ENCODE peak calls at places on chromosomes 2 and 18, in four cellular contexts. A, D, C and Q are unnamed samples. For H3K4me1, the result is how much of the 10 kb centered on the place peaks cover.

GRCh38 chr2:55168221-55169154 is 63.6 kb downstream of the CLHC1 start:
- DNase-seq in A (peak), D (peak), C (peak), Q (peak)

GRCh38 chr18:20971886-20972267 is 139.7 kb downstream of the ROCK1 start:
- DNase-seq in A (peak), D (peak), C (peak), Q (peak)

GRCh38 chr2:8241317-8241716 is 440.5 kb upstream of the ID2 start:
- DNase-seq in A (no peak), D (no peak), C (no peak), Q (no peak)

GRCh38 chr18:54392621-54393023 is 34.9 kb downstream of the C18orf54 start:
- DNase-seq in A (peak), D (peak), C (peak), Q (peak)

GRCh38 chr18:54532222-54532621 is 58.8 kb upstream of the DYNAP start:
- DNase-seq in A (no peak), D (no peak), C (no peak), Q (no peak)

GRCh38 chr2:16112972-16113560 is 172.7 kb downstream of the MYCN start:
- DNase-seq in A (no peak), D (no peak), C (no peak), Q (no peak)

GRCh38 chr18:36314098-36314497 is 16.6 kb downstream of the FHOD3 start:
- DNase-seq in A (peak), D (no peak), C (no peak), Q (no peak)

GRCh38 chr2:240203031-240203841 is 62.8 kb upstream of the OTOS start:
- DNase-seq in A (no peak), D (no peak), C (peak), Q (no peak)

GRCh38 chr2:206766057-206766930 is 888 bp downstream of the FASTKD2 start:
- DNase-seq in A (no peak), D (no peak), C (peak), Q (no peak)

GRCh38 chr2:212721026-212721451 is 182.4 kb upstream of the ERBB4 start:
- DNase-seq in A (no peak), D (no peak), C (no peak), Q (no peak)

GRCh38 chr2:241033994-241034393 is 35.6 kb downstream of the SNED1 start:
- DNase-seq in A (no peak), D (no peak), C (no peak), Q (no peak)

GRCh38 chr2:219142329-219142728 is 18.3 kb downstream of the NHEJ1 start:
- DNase-seq in A (peak), D (peak), C (no peak), Q (peak)

GRCh38 chr2:213214209-213214608 is 62.8 kb upstream of the IKZF2 start:
- DNase-seq in A (no peak), D (no peak), C (no peak), Q (no peak)

GRCh38 chr2:33085646-33086045 is 138.9 kb downstream of the LTBP1 start:
- DNase-seq in A (peak), D (no peak), C (no peak), Q (no peak)

GRCh38 chr2:170816499-170817246 is at the start of gene GAD1:
- DNase-seq in A (peak), D (peak), C (peak), Q (peak)

DNA sequence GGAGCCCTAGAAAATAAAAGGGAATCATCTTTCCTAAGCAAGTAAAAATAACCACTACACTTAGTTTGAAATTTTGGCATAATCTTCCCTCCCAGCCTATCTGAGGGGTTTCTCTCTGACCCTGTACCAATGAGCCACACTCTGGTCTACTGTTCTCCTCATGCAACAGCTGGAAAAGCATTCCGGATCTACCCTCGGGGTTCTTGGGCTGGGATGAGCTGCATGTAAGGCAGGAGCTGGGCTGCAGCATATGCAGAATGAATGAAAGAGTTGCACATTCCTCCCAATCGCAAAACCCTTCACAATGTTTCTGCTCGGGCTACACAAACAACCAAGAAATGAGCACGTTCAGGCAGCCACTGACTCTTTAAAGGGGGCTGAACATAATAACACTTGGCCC is 180.2 kb upstream of the ZFP36L2 start:
- DNase-seq in A (no peak), D (no peak), C (no peak), Q (no peak)
- H3K4me1 ChIP-seq in A (under half), D (under half), C (under half), Q (under half)

GRCh38 chr18:59267511-59268126 is 5.6 kb downstream of the RAX start:
- DNase-seq in A (peak), D (no peak), C (peak), Q (no peak)
- TF ChIP-seq EZH2 in A (peak), D (no peak), C (peak), Q (no peak)

GRCh38 chr2:120881981-120882788 is 146.5 kb downstream of the GLI2 start:
- DNase-seq in A (no peak), D (no peak), C (no peak), Q (no peak)

GRCh38 chr2:120877409-120877808 is 141.7 kb downstream of the GLI2 start:
- DNase-seq in A (no peak), D (no peak), C (no peak), Q (no peak)

GRCh38 chr2:120878970-120879369 is 143.3 kb downstream of the GLI2 start:
- DNase-seq in A (no peak), D (no peak), C (peak), Q (no peak)

GRCh38 chr2:120880381-120880780 is 144.7 kb downstream of the GLI2 start:
- DNase-seq in A (no peak), D (no peak), C (no peak), Q (no peak)

DNA sequence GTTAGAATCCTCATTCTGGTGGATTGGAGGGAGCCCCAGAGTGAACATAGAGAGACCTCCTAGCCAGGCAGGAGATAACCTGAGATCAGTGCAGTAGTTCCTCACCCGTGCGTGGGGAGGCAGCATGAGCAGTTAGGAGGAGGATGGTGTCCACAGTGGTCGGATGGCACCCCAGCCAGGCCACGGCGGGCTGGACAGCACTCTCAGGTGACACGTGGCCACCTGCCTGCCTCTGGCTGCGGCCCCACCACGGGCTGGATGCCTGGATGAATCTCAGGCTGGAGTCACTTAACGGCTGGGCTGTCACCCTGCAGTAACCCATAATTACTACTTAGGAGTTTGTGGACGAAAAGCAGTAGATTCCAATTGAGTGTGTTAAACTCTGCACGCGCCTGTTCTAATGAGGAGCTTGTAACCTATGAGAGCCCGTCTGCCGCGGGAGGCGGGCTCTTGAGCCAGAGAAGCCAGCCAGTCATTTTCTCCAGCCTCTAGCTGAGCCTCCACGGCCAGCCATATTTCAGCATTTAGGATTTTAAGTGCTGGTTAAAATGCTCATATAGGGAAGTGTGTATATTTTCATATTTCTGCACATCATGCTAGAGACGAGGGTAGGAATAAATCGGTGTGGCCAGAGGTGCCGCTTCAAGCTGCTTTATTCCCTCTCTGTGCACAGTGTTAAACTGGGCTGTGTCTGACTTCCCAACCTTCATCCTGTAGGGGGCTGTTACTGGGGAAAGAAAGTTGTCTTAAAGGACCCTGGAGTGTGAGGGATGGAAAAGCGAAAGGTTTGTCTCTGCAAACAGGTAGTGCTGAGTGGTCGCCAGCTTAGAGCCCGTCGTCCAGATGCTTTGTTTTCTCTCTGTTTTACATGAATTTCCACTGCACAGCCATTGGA is 144.0 kb downstream of the GLI2 start:
- DNase-seq in A (no peak), D (no peak), C (peak), Q (no peak)
- TF ChIP-seq EZH2phosphoT487 in A (no peak), D (no peak), C (no peak), Q (no peak)

GRCh38 chr2:235026137-235026536 is 74.3 kb downstream of the SH3BP4 start:
- DNase-seq in A (peak), D (peak), C (no peak), Q (peak)
- H3K4me1 ChIP-seq in A (half or more), D (half or more), C (under half), Q (half or more)

GRCh38 chr2:216633616-216634316 is 546 bp downstream of the IGFBP2 start:
- DNase-seq in A (peak), D (no peak), C (no peak), Q (peak)
- TF ChIP-seq EZH2 in A (no peak), D (no peak), C (no peak), Q (peak)

GRCh38 chr2:27222407-27222806 is 5.2 kb downstream of the CAD start:
- DNase-seq in A (no peak), D (no peak), C (no peak), Q (no peak)
- TF ChIP-seq EZH2phosphoT487 in A (no peak), D (no peak), C (no peak), Q (no peak)

DNA sequence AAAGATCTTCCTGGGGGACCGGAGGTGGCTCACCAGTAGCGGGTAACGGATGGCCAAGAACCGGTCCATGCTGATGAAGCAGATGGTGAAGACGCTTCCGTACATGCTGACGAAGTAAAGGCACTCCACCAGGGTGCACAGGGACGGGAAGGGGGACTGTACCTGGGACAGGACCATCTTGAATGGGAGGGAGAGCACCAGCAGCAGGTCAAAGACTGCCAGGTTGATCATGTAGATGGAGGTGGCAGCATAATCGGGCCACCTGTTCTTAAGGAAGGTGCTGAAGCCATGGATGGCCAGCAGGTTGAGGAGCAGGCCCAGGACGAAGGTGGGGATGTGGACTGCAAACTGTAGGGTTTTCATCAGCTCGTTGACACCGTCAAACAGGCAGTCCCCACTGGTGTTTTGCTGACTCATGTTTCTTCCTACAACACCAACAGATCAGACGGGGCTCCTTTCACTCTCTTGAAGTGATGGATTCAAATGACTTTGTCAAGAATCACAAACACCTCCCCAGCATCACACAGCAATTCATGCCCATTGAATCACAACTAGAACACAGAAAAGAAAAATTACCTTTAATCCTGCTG is 14.4 kb downstream of the GPR55 start:
- DNase-seq in A (no peak), D (no peak), C (no peak), Q (no peak)
- H3K4me1 ChIP-seq in A (under half), D (under half), C (under half), Q (under half)

DNA sequence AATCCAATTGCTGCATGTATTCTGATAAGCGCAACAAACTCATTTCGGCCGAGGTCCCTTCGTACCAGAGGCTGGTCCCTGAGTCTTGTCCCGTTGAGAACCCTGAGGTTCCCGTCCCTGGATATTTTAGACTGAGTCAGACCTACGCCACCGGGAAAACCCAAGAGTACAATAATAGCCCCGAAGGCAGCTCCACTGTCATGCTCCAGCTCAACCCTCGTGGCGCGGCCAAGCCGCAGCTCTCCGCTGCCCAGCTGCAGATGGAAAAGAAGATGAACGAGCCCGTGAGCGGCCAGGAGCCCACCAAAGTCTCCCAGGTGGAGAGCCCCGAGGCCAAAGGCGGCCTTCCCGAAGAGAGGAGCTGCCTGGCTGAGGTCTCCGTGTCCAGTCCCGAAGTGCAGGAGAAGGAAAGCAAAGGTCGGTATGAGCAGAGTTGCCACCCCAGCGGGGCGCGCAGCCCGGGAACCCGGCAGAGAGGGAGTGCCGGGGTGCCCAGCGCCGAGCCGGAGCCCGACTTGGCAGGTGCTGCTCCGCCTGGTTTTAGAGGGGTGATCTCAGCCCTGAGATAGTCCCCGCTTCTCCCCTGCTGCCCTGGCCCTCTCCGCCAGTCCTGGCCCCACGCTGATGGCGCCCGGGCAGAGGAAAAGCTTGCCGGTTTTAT is 714 bp downstream of the HOXD10 start:
- DNase-seq in A (no peak), D (no peak), C (no peak), Q (no peak)
- TF ChIP-seq EZH2 in A (no peak), D (no peak), C (no peak), Q (no peak)